ENCODE peak calls at places on chromosomes 11 and 22, in four cellular contexts. L is brain microvascular endothelial cell, X is heart right ventricle, J is A549. K is an unnamed sample.

GRCh38 chr11:135027461-135027860 is 615.4 kb upstream of the B3GAT1 start:
- DNase-seq in L (peak), X (peak), J (no peak), K (peak)

GRCh38 chr11:35549787-35550186 is 24.4 kb upstream of the PAMR1 start:
- DNase-seq in L (peak), X (no peak), J (no peak), K (peak)

GRCh38 chr22:17785185-17786184 is 11.2 kb upstream of the BID start:
- DNase-seq in L (no peak), X (peak), J (peak), K (no peak)

GRCh38 chr22:33082221-33082620 is 24.0 kb upstream of the SYN3 start:
- DNase-seq in L (no peak), X (no peak), J (no peak), K (no peak)

GRCh38 chr11:114988644-114989043 is 310.3 kb downstream of the NXPE2 start:
- DNase-seq in L (no peak), X (no peak), J (no peak), K (no peak)

GRCh38 chr11:109708184-109708583 is 286.2 kb downstream of the C11orf87 start:
- DNase-seq in L (no peak), X (no peak), J (no peak), K (no peak)

GRCh38 chr11:34214961-34215805 is 109.8 kb downstream of the NAT10 start:
- DNase-seq in L (peak), X (no peak), J (peak), K (peak)

GRCh38 chr22:44146088-44146861 is 34.5 kb upstream of the PARVG start:
- DNase-seq in L (no peak), X (no peak), J (no peak), K (no peak)

GRCh38 chr11:47928426-47928825 is 51.9 kb upstream of the PTPRJ start:
- DNase-seq in L (no peak), X (no peak), J (no peak), K (no peak)

GRCh38 chr22:50136431-50137047 is 34.0 kb upstream of the PANX2 start:
- DNase-seq in L (no peak), X (no peak), J (no peak), K (peak)

GRCh38 chr11:13007702-13008435 is 1.2 kb upstream of the RASSF10 start:
- DNase-seq in L (no peak), X (no peak), J (peak), K (no peak)
- H3K4me3 ChIP-seq in L (no peak), X (no peak), J (no peak), K (no peak)

GRCh38 chr11:7889985-7890384 is 41.1 kb downstream of the OR10A6 start:
- DNase-seq in L (no peak), X (no peak), J (no peak), K (no peak)
- H3K4me3 ChIP-seq in L (no peak), X (no peak), J (no peak), K (peak)

DNA sequence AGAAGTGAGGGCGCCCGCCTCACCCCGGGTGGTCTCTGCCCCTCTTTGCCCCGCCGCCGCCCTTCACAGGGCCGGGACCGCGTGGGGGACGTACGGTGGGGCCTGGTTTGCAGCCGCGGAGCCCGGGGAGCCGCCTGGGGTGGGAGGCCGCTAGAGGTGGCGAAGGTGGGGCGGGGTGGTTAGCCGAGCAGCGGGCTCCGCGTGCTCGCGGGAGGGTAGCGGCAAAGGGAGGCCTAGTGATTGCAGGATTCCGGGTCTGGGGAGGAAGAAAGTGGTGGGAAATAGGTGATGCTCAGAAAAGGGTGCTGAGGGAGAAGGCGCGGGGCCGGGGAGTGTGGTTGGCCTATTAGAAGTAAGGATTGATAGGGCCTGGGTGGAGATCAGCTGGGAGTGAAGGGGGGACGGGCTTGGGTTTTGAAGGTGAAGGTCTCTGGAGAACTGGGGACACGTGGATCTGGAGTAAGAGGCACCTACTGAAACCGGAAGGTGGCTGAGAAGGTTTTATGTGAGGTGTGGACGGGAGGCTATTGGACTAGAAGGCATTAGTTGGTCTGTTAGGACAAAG is 571 bp downstream of the FAR1 start:
- DNase-seq in L (no peak), X (peak), J (peak), K (peak)
- H3K4me3 ChIP-seq in L (peak), X (peak), J (peak), K (peak)

GRCh38 chr22:47060718-47061117 is 298.3 kb downstream of the TBC1D22A start:
- DNase-seq in L (no peak), X (no peak), J (no peak), K (no peak)
- H3K4me3 ChIP-seq in L (no peak), X (no peak), J (no peak), K (no peak)

GRCh38 chr22:35312198-35313059 is 12.7 kb downstream of the TOM1 start:
- DNase-seq in L (peak), X (no peak), J (no peak), K (peak)

GRCh38 chr22:35314161-35314942 is 14.7 kb downstream of the TOM1 start:
- DNase-seq in L (no peak), X (peak), J (no peak), K (no peak)

GRCh38 chr22:35310556-35311550 is 11.2 kb downstream of the TOM1 start:
- DNase-seq in L (no peak), X (no peak), J (no peak), K (no peak)

GRCh38 chr22:35313311-35314121 is 13.8 kb downstream of the TOM1 start:
- DNase-seq in L (peak), X (peak), J (peak), K (peak)

DNA sequence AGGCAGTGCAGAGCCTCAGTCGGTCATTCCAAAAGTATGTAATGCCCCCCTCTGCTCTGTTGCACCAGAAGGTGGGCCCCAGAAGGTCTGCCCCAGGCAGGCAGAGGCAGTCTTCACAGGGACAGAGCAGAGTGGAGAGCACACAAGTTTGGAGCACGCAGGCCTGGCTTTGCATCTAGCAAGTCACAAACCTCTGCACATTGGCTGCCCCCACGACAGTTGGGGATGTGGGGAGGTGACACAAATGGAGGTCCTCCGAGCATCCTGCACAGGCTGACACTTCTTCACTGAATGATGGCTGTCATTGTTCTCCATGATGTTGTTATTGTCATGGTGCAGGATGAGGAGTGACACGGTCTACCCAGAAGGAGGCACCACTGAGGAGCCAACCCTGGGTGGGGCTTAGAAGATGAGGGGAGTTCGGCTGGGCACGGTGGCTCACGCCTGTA is 11.9 kb downstream of the TOM1 start:
- DNase-seq in L (no peak), X (no peak), J (no peak), K (no peak)
- H3K4me3 ChIP-seq in L (no peak), X (no peak), J (no peak), K (no peak)

DNA sequence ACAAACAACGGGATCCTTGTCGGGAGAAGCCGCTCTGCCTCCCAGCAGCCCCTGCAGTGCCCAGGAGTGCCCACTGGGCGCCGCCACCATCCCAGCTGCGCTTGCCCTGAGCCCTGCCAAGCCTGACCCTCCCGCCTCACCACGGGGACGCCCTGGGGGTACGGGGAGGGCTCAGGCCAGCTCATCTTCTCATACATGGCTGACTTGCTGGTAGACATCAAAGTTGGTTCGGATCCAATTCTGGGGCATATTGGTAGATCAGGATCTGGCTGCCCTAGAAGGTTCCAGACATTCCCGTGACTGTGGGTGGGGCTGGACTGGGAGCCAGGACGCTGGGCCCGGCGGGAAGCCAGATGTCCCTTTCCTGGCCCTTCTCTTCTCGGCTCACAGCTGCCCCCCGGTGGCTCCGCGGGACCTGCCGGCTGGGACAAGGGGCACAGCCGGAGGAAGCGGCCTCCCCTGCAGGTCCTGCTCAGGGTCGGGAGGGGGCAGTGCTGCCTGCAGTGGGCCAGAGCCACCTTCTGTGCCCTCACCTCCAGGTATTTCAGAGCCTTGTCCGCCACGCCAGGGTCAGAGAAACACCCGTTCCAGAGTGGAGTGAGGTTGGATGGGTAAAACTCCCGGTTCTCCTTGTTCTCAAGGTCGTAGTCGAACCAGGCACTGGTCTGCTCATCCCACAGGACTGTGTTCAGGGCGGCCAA is 10.6 kb upstream of the TREH start:
- DNase-seq in L (peak), X (peak), J (peak), K (peak)
- H3K4me3 ChIP-seq in L (peak), X (peak), J (peak), K (peak)

GRCh38 chr11:117201906-117202305 is 2.7 kb downstream of the TAGLN start:
- DNase-seq in L (no peak), X (no peak), J (no peak), K (peak)
- H3K4me3 ChIP-seq in L (peak), X (peak), J (no peak), K (peak)

DNA sequence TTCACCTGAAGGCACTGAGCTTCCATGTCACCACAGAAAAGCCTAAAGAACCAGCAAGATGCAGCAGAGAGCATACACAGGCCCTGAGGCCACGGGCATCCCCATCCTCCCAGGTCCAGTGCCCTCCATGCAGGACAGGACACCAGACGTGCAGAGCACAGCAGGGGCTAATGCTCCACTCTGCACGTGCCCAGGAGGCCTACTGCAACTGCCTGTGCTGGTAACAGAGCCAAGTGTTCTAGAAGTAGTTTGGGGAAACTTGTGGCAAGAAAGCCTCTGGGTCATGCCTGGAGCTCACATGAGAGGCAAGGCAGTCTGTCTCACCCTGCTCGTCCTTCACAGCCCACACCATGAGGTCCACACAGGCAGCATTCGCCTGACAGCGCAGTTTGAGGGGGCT is 30.7 kb downstream of the SERPIND1 start:
- DNase-seq in L (no peak), X (no peak), J (no peak), K (no peak)
- H3K4me3 ChIP-seq in L (no peak), X (no peak), J (no peak), K (no peak)

GRCh38 chr11:93735627-93736026 is 5.7 kb downstream of the TAF1D start:
- DNase-seq in L (no peak), X (no peak), J (no peak), K (no peak)
- H3K4me3 ChIP-seq in L (no peak), X (no peak), J (peak), K (no peak)

GRCh38 chr22:46578824-46579561 is 41.2 kb upstream of the GRAMD4 start:
- DNase-seq in L (no peak), X (peak), J (no peak), K (peak)
- H3K4me3 ChIP-seq in L (no peak), X (no peak), J (no peak), K (peak)

K was measured in fibroblast of the aortic adventitia.